ENCODE peak calls at places on chromosomes 7 and 10, in four cellular contexts. O, A, K and M are unnamed samples.

GRCh38 chr7:156935250-156935649 is 14.3 kb upstream of the NOM1 start:
- DNase-seq in O (no peak), A (no peak), K (no peak), M (no peak)

GRCh38 chr10:61896854-61897661 is 4.4 kb upstream of the ARID5B start:
- DNase-seq in O (no peak), A (peak; percentile 56), K (peak; percentile 79), M (peak; percentile 71)

GRCh38 chr10:99532687-99533495 is at the start of gene NKX2-3:
- DNase-seq in A (no peak), O (no peak), K (no peak), M (no peak)

GRCh38 chr10:154348-154747 is 19.1 kb downstream of the ZMYND11 start:
- DNase-seq in K (no peak), A (no peak), O (no peak), M (no peak)

GRCh38 chr10:36606234-36606839 is 519.1 kb upstream of the ANKRD30A start:
- DNase-seq in K (no peak), A (no peak), O (no peak), M (no peak)

GRCh38 chr10:67602268-67602950 is 93.6 kb downstream of the CTNNA3 start:
- DNase-seq in K (no peak), A (no peak), O (peak; percentile 78), M (no peak)

GRCh38 chr10:3239066-3239919 is 66.7 kb upstream of the PITRM1 start:
- DNase-seq in A (peak; percentile 13), K (peak; percentile 78), O (no peak), M (peak; percentile 60)

GRCh38 chr7:466465-467191 is 53.0 kb downstream of the PDGFA start:
- DNase-seq in O (no peak), A (no peak), K (no peak), M (no peak)

GRCh38 chr7:41886257-41886905 is 183.5 kb upstream of the INHBA start:
- DNase-seq in A (no peak), K (peak; percentile 20), O (peak; percentile 66), M (no peak)

GRCh38 chr7:19621740-19622139 is 87.1 kb downstream of the POLR1F start:
- DNase-seq in O (no peak), K (no peak), A (no peak), M (no peak)